ENCODE peak calls at places on chromosome 19, in eight cellular contexts. Z is iris pigment epithelial cell; U is KBM-7; N is stimulated activated CD4-positive, alpha-beta T cell treated with anti-CD3 and anti-CD28 coated beads, Interleukin-1b, Interleukin-23, amount 100 ng/mL, for 24 hours; C is aorta; L is cardiac fibroblast; K is RCC 7860; W is NCI-H1105. Y is an unnamed sample.

GRCh38 chr19:56842421-56842820 is 1.9 kb upstream of the PEG3 start:
- DNase-seq in C (no peak), U (no peak), Z (no peak), W (no peak), L (no peak), K (no peak), N (no peak), Y (no peak)

GRCh38 chr19:53849237-53849676 is 18.4 kb upstream of the MYADM start:
- DNase-seq in W (no peak), C (no peak), K (no peak), N (no peak), U (peak), L (peak), Z (peak), Y (peak)

GRCh38 chr19:47155141-47155540 is 24.5 kb downstream of the SAE1 start:
- DNase-seq in N (no peak), Z (no peak), C (no peak), U (no peak), W (no peak), L (peak), K (no peak), Y (no peak)

GRCh38 chr19:13036366-13036976 is 41.2 kb downstream of the NFIX start:
- DNase-seq in U (no peak), C (peak), N (no peak), L (peak), W (peak), Z (no peak), K (peak), Y (peak)

GRCh38 chr19:20422616-20423205 is 142.9 kb downstream of the ZNF737 start:
- DNase-seq in L (peak), Z (peak), U (no peak), W (no peak), C (no peak), K (no peak), N (no peak), Y (no peak)

GRCh38 chr19:1750343-1751021 is 2.8 kb upstream of the ONECUT3 start:
- DNase-seq in W (no peak), N (no peak), U (no peak), L (no peak), Z (no peak), C (no peak), K (no peak), Y (no peak)

GRCh38 chr19:6239871-6240676 is 39.7 kb downstream of the MLLT1 start:
- DNase-seq in N (no peak), L (no peak), U (no peak), K (no peak), Z (no peak), C (peak), W (no peak), Y (no peak)

GRCh38 chr19:20471441-20471840 is 94.1 kb downstream of the ZNF737 start:
- DNase-seq in C (no peak), Z (no peak), K (no peak), W (no peak), N (no peak), U (no peak), L (no peak), Y (no peak)

GRCh38 chr19:57321164-57321563 is 892 bp downstream of the ZNF543 start:
- DNase-seq in U (no peak), N (no peak), L (no peak), K (no peak), C (no peak), W (peak), Z (no peak), Y (no peak)

GRCh38 chr19:34644991-34645461 is 31.9 kb downstream of the SCGB2B2 start:
- DNase-seq in L (no peak), U (no peak), K (no peak), Z (no peak), W (no peak), N (no peak), C (peak), Y (no peak)

GRCh38 chr19:14434543-14435319 is 1.6 kb downstream of the PKN1 start:
- DNase-seq in W (no peak), K (peak), L (peak), C (peak), U (peak), N (no peak), Z (peak), Y (peak)

GRCh38 chr19:33904681-33905080 is 108.0 kb downstream of the KCTD15 start:
- DNase-seq in U (no peak), K (no peak), N (no peak), C (peak), L (peak), Z (peak), W (no peak), Y (no peak)

GRCh38 chr19:47582320-47582909 is 9.5 kb upstream of the ZNF541 start:
- DNase-seq in Z (peak), C (no peak), N (no peak), L (peak), K (no peak), U (no peak), W (no peak), Y (peak)

GRCh38 chr19:28878862-28879566 is 333.9 kb downstream of the UQCRFS1 start:
- DNase-seq in W (peak), L (peak), K (peak), Z (peak), N (peak), U (peak), C (peak), Y (peak)

GRCh38 chr19:55820037-55820436 is 11.8 kb downstream of the NLRP11 start:
- DNase-seq in K (no peak), Z (no peak), U (no peak), W (no peak), N (no peak), C (no peak), L (no peak), Y (no peak)

GRCh38 chr19:13026478-13026999 is 31.3 kb downstream of the NFIX start:
- DNase-seq in C (no peak), Z (peak), K (peak), N (no peak), W (peak), L (peak), U (peak), Y (peak)

GRCh38 chr19:6611441-6611852 is 20.5 kb upstream of the CD70 start:
- DNase-seq in C (no peak), K (peak), L (peak), N (no peak), U (no peak), Z (peak), W (no peak), Y (no peak)

GRCh38 chr19:16892868-16893685 is 4.3 kb downstream of the F2RL3 start:
- DNase-seq in W (no peak), L (no peak), N (no peak), Z (no peak), U (no peak), C (no peak), K (no peak), Y (no peak)

GRCh38 chr19:5031231-5032100 is 62.6 kb downstream of the KDM4B start:
- DNase-seq in C (peak), K (peak), U (peak), W (peak), L (peak), Z (peak), N (peak), Y (peak)

GRCh38 chr19:35703343-35703742 is 1.0 kb upstream of the ZBTB32 start:
- DNase-seq in W (no peak), U (no peak), Z (no peak), N (no peak), K (no peak), L (no peak), C (no peak), Y (no peak)

GRCh38 chr19:55626350-55626749 is 2.0 kb upstream of the ZNF784 start:
- DNase-seq in C (no peak), L (no peak), W (no peak), N (no peak), U (no peak), K (no peak), Z (no peak), Y (no peak)